ENCODE peak calls at places on chromosomes 16 and 17, in four cellular contexts. One of them, this sample, is unnamed.

GRCh38 chr17:73819440-73820395 is 175.5 kb upstream of the SDK2 start:
- DNase-seq in choroid plexus epithelial cell: no peak
- DNase-seq in adipocyte: no peak
- DNase-seq in non-pigmented ciliary epithelial cell: no peak
- DNase-seq in this sample: no peak

GRCh38 chr17:48162946-48163506 is 55.5 kb downstream of the SNX11 start:
- DNase-seq in adipocyte: no peak
- DNase-seq in non-pigmented ciliary epithelial cell: no peak
- DNase-seq in choroid plexus epithelial cell: peak; percentile 22
- DNase-seq in this sample: no peak

GRCh38 chr17:78300962-78301820 is 58.7 kb downstream of the SOCS3 start:
- DNase-seq in non-pigmented ciliary epithelial cell: no peak
- DNase-seq in adipocyte: no peak
- DNase-seq in choroid plexus epithelial cell: no peak
- DNase-seq in this sample: no peak

GRCh38 chr17:7120123-7120522 is 5.5 kb upstream of the ASGR2 start:
- DNase-seq in non-pigmented ciliary epithelial cell: no peak
- DNase-seq in choroid plexus epithelial cell: no peak
- DNase-seq in adipocyte: no peak
- DNase-seq in this sample: no peak

GRCh38 chr16:5006348-5007193 is 27.2 kb downstream of the NAGPA start:
- DNase-seq in adipocyte: no peak
- DNase-seq in choroid plexus epithelial cell: no peak
- DNase-seq in non-pigmented ciliary epithelial cell: no peak
- DNase-seq in this sample: no peak

GRCh38 chr16:23855010-23855409 is 19.2 kb downstream of the PRKCB start:
- DNase-seq in adipocyte: no peak
- DNase-seq in choroid plexus epithelial cell: no peak
- DNase-seq in non-pigmented ciliary epithelial cell: no peak
- DNase-seq in this sample: no peak

GRCh38 chr16:1071561-1072225 is 854 bp upstream of the SSTR5 start:
- DNase-seq in non-pigmented ciliary epithelial cell: no peak
- DNase-seq in choroid plexus epithelial cell: no peak
- DNase-seq in adipocyte: no peak
- DNase-seq in this sample: no peak

GRCh38 chr17:45413498-45413923 is 19.2 kb downstream of the ARHGAP27 start:
- DNase-seq in choroid plexus epithelial cell: no peak
- DNase-seq in non-pigmented ciliary epithelial cell: no peak
- DNase-seq in adipocyte: no peak
- DNase-seq in this sample: no peak

GRCh38 chr16:76670125-76670857 is 393.1 kb downstream of the CNTNAP4 start:
- DNase-seq in non-pigmented ciliary epithelial cell: no peak
- DNase-seq in choroid plexus epithelial cell: no peak
- DNase-seq in adipocyte: no peak
- DNase-seq in this sample: no peak

GRCh38 chr16:89031715-89032659 is 55.0 kb upstream of the CBFA2T3 start:
- DNase-seq in choroid plexus epithelial cell: no peak
- DNase-seq in adipocyte: no peak
- DNase-seq in non-pigmented ciliary epithelial cell: no peak
- DNase-seq in this sample: no peak

This sample was measured in central memory CD8-positive, alpha-beta T cell.